ENCODE peak calls at places on chromosome 19, in five cellular contexts. N is left ventricle myocardium inferior; R is colonic mucosa; O is A549; I is CD4-positive, alpha-beta T cell. Y is an unnamed sample.

GRCh38 chr19:18128044-18128443 is 24.9 kb upstream of the PIK3R2 start:
- DNase-seq in N (no peak), R (no peak), O (no peak), I (no peak), Y (peak)

GRCh38 chr19:23527797-23528196 is 132.5 kb upstream of the ZNF91 start:
- DNase-seq in N (no peak), R (no peak), O (no peak), I (no peak), Y (no peak)

GRCh38 chr19:40650749-40651305 is 39.6 kb downstream of the NUMBL start:
- DNase-seq in N (no peak), R (no peak), O (no peak), I (no peak), Y (no peak)

GRCh38 chr19:39135701-39136100 is 10.1 kb downstream of the PAK4 start:
- DNase-seq in N (no peak), R (no peak), O (no peak), I (no peak), Y (no peak)

GRCh38 chr19:56727731-56728130 is 56.2 kb upstream of the ZNF835 start:
- DNase-seq in N (no peak), R (no peak), O (no peak), I (no peak), Y (no peak)

GRCh38 chr19:15663245-15663644 is 9.6 kb upstream of the CYP4F12 start:
- DNase-seq in N (no peak), R (no peak), O (no peak), I (no peak), Y (no peak)

GRCh38 chr19:46959962-46960556 is 59.6 kb upstream of the NPAS1 start:
- DNase-seq in N (no peak), R (no peak), O (no peak), I (no peak), Y (no peak)

GRCh38 chr19:53102701-53103140 is 501 bp downstream of the ZNF160 start:
- DNase-seq in N (peak), R (peak), O (no peak), I (peak), Y (peak)

GRCh38 chr19:31890230-31890629 is 455.2 kb upstream of the ZNF507 start:
- DNase-seq in N (no peak), R (no peak), O (no peak), I (no peak), Y (no peak)

GRCh38 chr19:17332677-17333581 is 1.7 kb downstream of the ANO8 start:
- DNase-seq in N (no peak), R (no peak), O (peak), I (no peak), Y (peak)

DNA sequence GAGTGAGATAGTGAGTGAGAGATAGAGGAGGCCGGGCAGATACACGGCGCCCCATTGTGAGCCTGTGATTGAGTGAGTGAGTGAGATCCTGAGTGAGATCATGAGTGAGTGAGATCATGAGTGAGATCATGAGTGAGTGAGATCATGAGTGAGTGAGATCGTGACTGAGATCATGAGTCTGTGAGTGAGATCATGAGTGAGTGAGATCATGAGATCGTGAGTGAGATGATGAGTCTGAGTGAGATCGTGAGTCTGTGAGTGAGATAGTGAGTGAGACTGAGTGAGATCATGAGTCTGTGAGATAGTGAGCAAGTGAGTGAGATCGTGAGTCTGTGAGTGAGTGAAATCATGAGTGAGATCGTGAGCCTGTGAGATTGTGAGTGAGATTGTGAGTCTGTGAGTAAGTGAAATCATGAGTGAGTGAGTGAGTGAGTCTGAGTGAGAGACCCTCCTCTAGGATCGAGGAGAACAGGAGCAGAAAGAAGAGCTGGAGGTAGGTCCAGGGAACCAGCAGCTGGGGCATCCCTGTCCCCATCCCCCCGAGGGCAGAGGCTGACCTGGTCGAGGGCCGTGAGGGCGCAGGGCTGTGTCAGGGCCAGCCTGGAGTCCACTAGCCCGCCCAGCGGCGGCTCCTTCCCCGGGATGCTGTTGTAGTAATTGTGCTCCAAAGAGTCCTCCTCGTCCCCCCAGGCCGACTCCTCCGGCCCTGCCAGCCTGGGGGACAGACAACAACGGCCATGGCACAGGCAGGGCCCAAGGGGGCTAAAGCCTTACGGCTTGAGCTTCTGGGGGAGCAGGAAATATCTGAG is 25.4 kb upstream of the C2CD4C start:
- DNase-seq in N (no peak), R (no peak), O (no peak), I (no peak), Y (no peak)
- TF ChIP-seq CTCF in N (no peak), R (no peak), O (no peak), I (no peak), Y (no peak)

DNA sequence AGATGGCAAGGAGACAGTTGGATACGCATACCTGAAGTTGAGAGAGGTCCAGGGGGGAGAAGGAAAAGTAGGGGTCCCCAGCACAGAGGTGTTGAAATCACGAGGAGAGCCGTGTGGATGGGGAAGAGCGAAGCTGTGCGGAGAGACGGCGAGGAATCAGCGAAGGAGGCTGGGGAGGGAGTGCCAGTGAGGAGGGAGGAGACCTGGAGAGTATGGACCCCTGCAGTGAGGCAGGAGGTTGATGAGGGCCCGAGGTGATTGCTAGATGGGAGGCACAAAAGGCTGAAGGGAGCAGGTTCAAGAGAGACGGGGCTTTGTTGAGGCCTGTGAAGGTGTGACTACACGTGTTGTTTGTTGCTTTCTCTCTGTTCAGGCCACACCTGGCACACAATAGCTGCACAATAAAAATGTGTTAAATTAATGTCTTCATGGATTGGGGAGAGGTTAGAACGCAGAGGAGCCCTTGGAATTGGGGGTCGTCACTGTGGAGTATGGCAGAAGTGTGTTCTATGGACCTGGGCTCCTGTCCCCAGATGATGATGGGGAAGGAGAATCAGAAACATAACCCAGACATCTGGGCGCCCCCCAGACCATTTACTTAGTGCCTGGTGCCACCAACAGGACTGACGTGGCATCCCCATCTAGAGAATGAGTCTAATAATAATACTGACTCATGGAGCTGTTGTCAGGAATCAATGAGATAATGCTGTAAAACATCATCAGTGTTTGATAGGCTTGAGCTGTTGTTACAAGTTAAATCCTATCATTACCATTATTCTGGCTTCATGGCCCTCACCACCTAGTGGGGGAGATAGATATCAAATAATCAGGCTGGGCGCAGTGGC is 137.5 kb downstream of the SIPA1L3 start:
- DNase-seq in N (no peak), R (no peak), O (no peak), I (no peak), Y (no peak)
- TF ChIP-seq CTCF in N (no peak), R (no peak), O (peak), I (no peak), Y (no peak)

DNA sequence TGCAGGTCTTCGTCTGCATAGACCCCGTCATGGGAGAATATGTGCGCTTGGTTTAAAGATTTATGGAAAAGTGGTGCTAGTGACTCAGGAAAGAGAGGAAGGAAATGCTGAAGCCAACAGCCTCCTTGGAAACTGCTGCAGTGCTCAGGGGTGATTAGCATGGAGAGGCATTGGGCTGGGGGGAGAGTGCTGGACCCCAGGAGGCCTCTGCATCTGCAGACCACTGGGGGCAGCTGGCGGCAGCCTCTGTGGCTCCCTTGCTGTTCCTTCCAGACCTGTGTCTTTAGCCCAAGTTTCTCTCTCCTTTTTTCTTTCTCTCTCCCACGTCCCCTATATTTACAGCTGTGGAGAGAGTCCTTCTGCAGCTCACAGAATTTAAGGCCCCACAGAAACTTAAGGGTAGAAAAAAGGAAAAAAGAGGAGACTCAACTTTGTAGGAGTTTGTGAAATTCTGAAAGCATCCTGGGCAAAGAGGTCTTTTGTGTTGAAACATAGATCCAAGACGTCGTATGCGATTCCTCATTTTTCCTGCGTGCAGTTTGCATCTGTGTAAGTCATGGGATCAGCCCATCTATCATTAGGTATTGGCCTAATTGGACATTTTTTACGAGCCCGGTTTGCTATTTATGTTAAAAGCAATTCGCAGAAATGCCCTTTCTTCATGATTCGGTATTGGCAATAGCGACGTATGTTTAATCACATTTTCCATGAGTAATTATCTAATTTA is 116.2 kb upstream of the ZNF536 start:
- DNase-seq in N (no peak), R (no peak), O (no peak), I (no peak), Y (no peak)
- TF ChIP-seq CTCF in N (no peak), R (no peak), O (no peak), I (no peak), Y (no peak)

GRCh38 chr19:3389446-3389778 is 23.0 kb downstream of the NFIC start:
- DNase-seq in N (no peak), R (no peak), O (no peak), I (no peak), Y (no peak)

GRCh38 chr19:3386447-3387234 is 20.3 kb downstream of the NFIC start:
- DNase-seq in N (peak), R (no peak), O (no peak), I (no peak), Y (no peak)

GRCh38 chr19:3389876-3390361 is 23.5 kb downstream of the NFIC start:
- DNase-seq in N (no peak), R (peak), O (no peak), I (no peak), Y (no peak)

GRCh38 chr19:3392480-3392879 is 26.1 kb downstream of the NFIC start:
- DNase-seq in N (no peak), R (no peak), O (no peak), I (no peak), Y (no peak)

DNA sequence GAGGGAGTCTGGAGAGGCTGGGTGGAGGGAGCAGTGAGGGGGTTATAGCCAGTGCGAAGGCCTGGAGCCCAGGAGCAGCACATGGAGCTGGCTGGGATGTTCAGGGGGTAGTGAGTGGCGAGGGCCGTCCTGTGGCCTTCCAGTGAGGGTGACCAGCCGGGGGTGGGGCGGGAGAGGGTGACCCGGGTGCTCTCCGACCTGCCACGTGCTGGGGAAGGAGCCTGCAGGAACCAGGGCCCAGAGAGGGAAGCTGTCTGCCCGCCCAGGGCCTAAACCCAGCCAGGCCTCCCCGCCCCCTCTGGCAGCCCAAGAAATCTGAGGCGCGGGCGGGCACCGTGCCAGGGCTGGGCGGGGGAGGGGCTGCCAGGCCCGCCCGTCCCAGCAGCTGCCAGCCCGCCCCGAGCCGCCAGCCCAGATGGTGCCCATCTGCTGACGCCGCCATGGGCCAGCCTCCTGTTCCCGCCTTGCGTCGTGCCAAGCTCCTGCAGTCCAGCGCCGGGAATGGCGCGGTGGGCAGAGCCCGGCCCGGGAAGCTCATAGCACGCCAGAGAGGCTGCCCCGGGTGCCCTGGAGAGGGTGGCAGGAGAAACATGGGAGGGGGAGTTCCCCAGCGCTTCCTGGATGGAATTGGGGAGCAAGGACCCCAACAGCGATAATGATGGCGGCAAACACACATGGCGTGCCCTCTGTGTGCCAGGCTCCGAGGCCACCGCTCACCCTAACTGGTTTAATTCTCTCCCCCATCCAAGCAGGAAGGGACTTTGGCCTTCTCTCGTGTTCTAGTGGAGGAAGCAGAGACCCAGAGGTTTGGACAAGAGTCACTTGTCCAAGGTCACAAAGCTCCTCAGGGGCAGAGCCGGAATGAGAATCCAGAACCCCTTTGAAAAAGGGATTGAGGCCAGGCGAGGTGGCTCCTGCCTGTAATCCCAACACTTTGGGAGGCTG is 21.5 kb downstream of the NFIC start:
- DNase-seq in N (peak), R (peak), O (peak), I (no peak), Y (no peak)
- TF ChIP-seq CTCF in N (peak), R (no peak), O (no peak), I (no peak), Y (no peak)

GRCh38 chr19:50333737-50334617 is 4.8 kb upstream of the KCNC3 start:
- DNase-seq in N (peak), R (peak), O (peak), I (peak), Y (no peak)
- TF ChIP-seq CTCF in N (no peak), R (no peak), O (no peak), I (peak), Y (no peak)

DNA sequence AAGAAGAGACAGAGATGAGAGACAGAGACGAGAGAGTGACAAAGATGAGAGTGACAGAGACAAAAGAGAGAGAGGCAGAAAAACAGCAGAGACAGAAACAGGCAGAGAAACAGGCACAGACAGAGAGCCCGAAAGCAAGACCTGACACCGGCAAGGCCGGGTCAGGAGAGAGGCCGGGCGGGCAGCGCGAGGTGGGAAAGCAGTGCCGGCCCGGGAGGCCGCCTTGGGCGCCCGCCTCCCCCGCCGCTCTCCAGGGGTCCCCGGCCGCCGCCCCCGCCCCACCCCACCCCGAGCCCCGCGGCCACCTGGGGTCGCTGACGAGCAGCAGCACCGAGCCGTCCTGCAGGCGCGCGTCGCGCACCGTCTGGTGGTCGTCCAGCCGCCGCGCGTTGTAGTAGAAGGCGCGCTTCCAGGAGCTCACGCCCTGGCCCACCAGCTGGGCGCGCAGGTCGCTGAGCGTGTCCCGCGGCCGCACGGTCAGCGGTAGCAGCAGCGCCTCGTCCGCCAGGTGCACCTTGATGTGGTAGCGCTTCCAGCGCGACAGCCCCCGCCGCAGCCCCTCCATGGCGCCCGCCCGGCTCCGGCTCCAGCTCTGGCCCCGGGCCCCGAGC is at the start of gene TINCR:
- DNase-seq in N (no peak), R (no peak), O (no peak), I (no peak), Y (no peak)
- TF ChIP-seq CTCF in N (no peak), R (no peak), O (peak), I (no peak), Y (no peak)

DNA sequence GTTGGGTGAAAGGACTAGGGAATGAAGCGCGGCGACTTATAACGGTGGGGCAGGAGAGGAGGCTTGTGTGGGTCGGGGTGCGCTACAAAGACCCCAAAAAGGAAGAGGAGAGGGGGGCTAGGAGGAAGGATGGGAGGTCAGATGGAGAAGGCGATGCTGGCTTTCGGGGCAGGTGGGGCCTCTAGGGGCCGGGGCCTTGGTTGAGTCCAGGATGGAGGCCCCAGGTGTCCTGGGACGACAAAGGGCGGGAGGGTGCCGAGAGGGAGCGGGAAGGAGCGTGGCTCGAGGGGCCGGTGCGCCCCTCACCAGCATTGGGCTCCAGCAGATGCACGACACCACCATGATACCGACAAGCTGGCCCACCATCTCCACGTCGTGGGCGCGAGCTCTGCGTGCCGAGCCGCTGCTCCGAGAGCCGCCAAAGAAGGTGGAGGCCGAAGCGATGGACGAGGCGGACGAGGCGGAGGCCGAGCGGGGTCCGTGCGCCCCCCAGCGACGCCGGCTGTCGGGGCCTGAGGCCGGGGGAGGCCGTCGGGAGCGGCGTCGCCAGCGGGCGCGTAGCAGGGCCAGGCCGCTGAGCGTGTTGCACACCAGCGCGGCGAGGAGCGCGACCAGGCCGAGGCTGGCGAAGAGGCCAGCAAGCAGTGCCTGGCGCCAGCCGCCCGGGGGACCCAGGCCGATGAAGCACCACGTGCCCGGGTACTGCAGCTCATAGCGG is 1.9 kb downstream of the PTGER1 start:
- DNase-seq in N (no peak), R (no peak), O (no peak), I (no peak), Y (no peak)
- TF ChIP-seq CTCF in N (no peak), R (no peak), O (no peak), I (no peak), Y (no peak)

DNA sequence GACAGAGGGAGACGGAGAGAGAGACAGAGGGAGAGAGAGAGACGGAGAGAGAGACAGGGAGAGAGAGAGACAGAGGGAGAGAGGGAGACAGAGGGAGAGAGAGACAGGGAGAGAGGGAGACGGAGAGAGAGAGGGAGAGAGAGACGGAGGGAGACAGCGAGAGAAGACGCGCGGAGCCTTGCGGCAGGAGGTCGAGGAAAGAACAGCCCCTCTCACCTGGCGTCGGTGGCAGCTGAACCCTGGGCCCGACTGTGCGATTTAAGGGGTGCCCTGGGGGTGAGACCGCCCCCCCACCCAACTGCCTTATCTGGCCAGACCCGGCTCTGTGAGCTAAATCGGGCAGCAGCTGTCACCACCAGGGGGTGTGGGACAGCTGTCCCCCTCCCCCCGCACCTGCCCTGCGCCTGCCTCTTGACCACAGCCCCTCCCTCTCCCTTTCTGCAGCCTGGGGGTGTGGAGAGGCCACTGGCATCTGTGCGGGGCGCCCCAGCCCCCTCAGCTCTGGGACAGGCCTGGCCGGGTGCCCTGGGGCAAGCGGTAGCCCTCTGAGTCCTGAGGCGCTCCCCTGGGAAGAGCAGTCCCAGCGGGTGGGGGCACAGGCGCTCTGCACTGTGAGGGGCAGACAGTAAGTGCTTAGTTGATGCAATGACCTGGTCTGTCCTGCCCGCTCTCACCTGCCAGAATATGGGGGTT is 10.8 kb downstream of the JOSD2 start:
- DNase-seq in N (peak), R (no peak), O (no peak), I (no peak), Y (no peak)
- TF ChIP-seq CTCF in N (no peak), R (no peak), O (peak), I (no peak), Y (no peak)